ENCODE peak calls at places on chromosomes 11 and 22, in ten cellular contexts. One of them, this sample, is unnamed. For H3K9me3, the result is how much of the 10 kb centered on the place peaks cover.

GRCh38 chr11:37322333-37323194 is 724.5 kb upstream of the RAG2 start:
- DNase-seq in colonic mucosa: no peak
- DNase-seq in adrenal gland: no peak
- DNase-seq in lower lobe of right lung: no peak
- DNase-seq in left ventricle myocardium inferior: no peak
- DNase-seq in MM.1S: no peak
- DNase-seq in A673: no peak
- DNase-seq in breast epithelium: no peak
- DNase-seq in IMR-90: no peak
- DNase-seq in heart right ventricle: no peak
- DNase-seq in this sample: peak

GRCh38 chr11:111325259-111325658 is 26.9 kb downstream of the POU2AF3 start:
- DNase-seq in lower lobe of right lung: no peak
- DNase-seq in breast epithelium: no peak
- DNase-seq in A673: no peak
- DNase-seq in colonic mucosa: no peak
- DNase-seq in heart right ventricle: no peak
- DNase-seq in IMR-90: no peak
- DNase-seq in adrenal gland: no peak
- DNase-seq in MM.1S: no peak
- DNase-seq in left ventricle myocardium inferior: no peak
- DNase-seq in this sample: no peak

GRCh38 chr22:43919106-43919965 is 4.3 kb upstream of the PNPLA3 start:
- DNase-seq in A673: no peak
- DNase-seq in lower lobe of right lung: no peak
- DNase-seq in breast epithelium: peak
- DNase-seq in left ventricle myocardium inferior: no peak
- DNase-seq in MM.1S: no peak
- DNase-seq in heart right ventricle: no peak
- DNase-seq in IMR-90: peak
- DNase-seq in adrenal gland: no peak
- DNase-seq in colonic mucosa: no peak
- DNase-seq in this sample: peak

GRCh38 chr11:94129505-94130335 is 1.1 kb downstream of the PANX1 start:
- DNase-seq in lower lobe of right lung: no peak
- DNase-seq in IMR-90: peak
- DNase-seq in MM.1S: no peak
- DNase-seq in A673: peak
- DNase-seq in adrenal gland: no peak
- DNase-seq in colonic mucosa: peak
- DNase-seq in breast epithelium: peak
- DNase-seq in left ventricle myocardium inferior: no peak
- DNase-seq in heart right ventricle: peak
- DNase-seq in this sample: peak

GRCh38 chr22:32971252-32971651 is 86.9 kb downstream of the SYN3 start:
- DNase-seq in A673: no peak
- DNase-seq in MM.1S: no peak
- DNase-seq in colonic mucosa: no peak
- DNase-seq in lower lobe of right lung: no peak
- DNase-seq in breast epithelium: no peak
- DNase-seq in left ventricle myocardium inferior: no peak
- DNase-seq in heart right ventricle: no peak
- DNase-seq in IMR-90: no peak
- DNase-seq in adrenal gland: no peak
- DNase-seq in this sample: no peak

GRCh38 chr11:62544521-62545436 is 1.8 kb downstream of the AHNAK start:
- DNase-seq in colonic mucosa: peak
- DNase-seq in MM.1S: no peak
- DNase-seq in breast epithelium: no peak
- DNase-seq in IMR-90: no peak
- DNase-seq in A673: peak
- DNase-seq in lower lobe of right lung: no peak
- DNase-seq in heart right ventricle: peak
- DNase-seq in left ventricle myocardium inferior: peak
- DNase-seq in adrenal gland: no peak
- DNase-seq in this sample: peak

GRCh38 chr11:115874843-115875242 is 370.6 kb upstream of the CADM1 start:
- DNase-seq in MM.1S: no peak
- DNase-seq in IMR-90: no peak
- DNase-seq in breast epithelium: no peak
- DNase-seq in lower lobe of right lung: no peak
- DNase-seq in left ventricle myocardium inferior: no peak
- DNase-seq in adrenal gland: no peak
- DNase-seq in colonic mucosa: no peak
- DNase-seq in A673: no peak
- DNase-seq in heart right ventricle: no peak
- DNase-seq in this sample: no peak

GRCh38 chr11:63567044-63567840 is 4.1 kb upstream of the PLAAT2 start:
- DNase-seq in MM.1S: peak
- DNase-seq in lower lobe of right lung: no peak
- DNase-seq in IMR-90: peak
- DNase-seq in heart right ventricle: peak
- DNase-seq in A673: peak
- DNase-seq in left ventricle myocardium inferior: no peak
- DNase-seq in breast epithelium: peak
- DNase-seq in adrenal gland: no peak
- DNase-seq in colonic mucosa: peak
- DNase-seq in this sample: peak

GRCh38 chr11:64870176-64870892 is 8.1 kb downstream of the EHD1 start:
- DNase-seq in heart right ventricle: no peak
- DNase-seq in IMR-90: peak
- DNase-seq in MM.1S: no peak
- DNase-seq in lower lobe of right lung: no peak
- DNase-seq in breast epithelium: no peak
- DNase-seq in A673: no peak
- DNase-seq in colonic mucosa: no peak
- DNase-seq in left ventricle myocardium inferior: no peak
- DNase-seq in adrenal gland: peak
- DNase-seq in this sample: peak

GRCh38 chr11:115527534-115528125 is 23.4 kb upstream of the CADM1 start:
- DNase-seq in IMR-90: no peak
- DNase-seq in MM.1S: no peak
- DNase-seq in colonic mucosa: peak
- DNase-seq in lower lobe of right lung: no peak
- DNase-seq in left ventricle myocardium inferior: no peak
- DNase-seq in breast epithelium: peak
- DNase-seq in heart right ventricle: no peak
- DNase-seq in A673: no peak
- DNase-seq in adrenal gland: no peak
- DNase-seq in this sample: no peak

GRCh38 chr11:129023968-129024676 is 81.5 kb upstream of the TP53AIP1 start:
- DNase-seq in A673: peak
- DNase-seq in lower lobe of right lung: peak
- DNase-seq in IMR-90: peak
- DNase-seq in MM.1S: peak
- DNase-seq in heart right ventricle: no peak
- DNase-seq in left ventricle myocardium inferior: no peak
- DNase-seq in breast epithelium: peak
- DNase-seq in colonic mucosa: peak
- DNase-seq in adrenal gland: no peak
- DNase-seq in this sample: peak

GRCh38 chr22:49366437-49366836 is 461.2 kb downstream of the BRD1 start:
- DNase-seq in adrenal gland: no peak
- DNase-seq in colonic mucosa: no peak
- DNase-seq in A673: no peak
- DNase-seq in breast epithelium: no peak
- DNase-seq in heart right ventricle: no peak
- DNase-seq in left ventricle myocardium inferior: no peak
- DNase-seq in lower lobe of right lung: no peak
- DNase-seq in MM.1S: no peak
- DNase-seq in IMR-90: no peak
- DNase-seq in this sample: no peak
- H3K9me3 ChIP-seq in adrenal gland: under half
- H3K9me3 ChIP-seq in colonic mucosa: under half
- H3K9me3 ChIP-seq in A673: under half
- H3K9me3 ChIP-seq in breast epithelium: under half
- H3K9me3 ChIP-seq in heart right ventricle: under half
- H3K9me3 ChIP-seq in left ventricle myocardium inferior: under half
- H3K9me3 ChIP-seq in lower lobe of right lung: under half
- H3K9me3 ChIP-seq in MM.1S: under half
- H3K9me3 ChIP-seq in IMR-90: half or more
- H3K9me3 ChIP-seq in this sample: under half

DNA sequence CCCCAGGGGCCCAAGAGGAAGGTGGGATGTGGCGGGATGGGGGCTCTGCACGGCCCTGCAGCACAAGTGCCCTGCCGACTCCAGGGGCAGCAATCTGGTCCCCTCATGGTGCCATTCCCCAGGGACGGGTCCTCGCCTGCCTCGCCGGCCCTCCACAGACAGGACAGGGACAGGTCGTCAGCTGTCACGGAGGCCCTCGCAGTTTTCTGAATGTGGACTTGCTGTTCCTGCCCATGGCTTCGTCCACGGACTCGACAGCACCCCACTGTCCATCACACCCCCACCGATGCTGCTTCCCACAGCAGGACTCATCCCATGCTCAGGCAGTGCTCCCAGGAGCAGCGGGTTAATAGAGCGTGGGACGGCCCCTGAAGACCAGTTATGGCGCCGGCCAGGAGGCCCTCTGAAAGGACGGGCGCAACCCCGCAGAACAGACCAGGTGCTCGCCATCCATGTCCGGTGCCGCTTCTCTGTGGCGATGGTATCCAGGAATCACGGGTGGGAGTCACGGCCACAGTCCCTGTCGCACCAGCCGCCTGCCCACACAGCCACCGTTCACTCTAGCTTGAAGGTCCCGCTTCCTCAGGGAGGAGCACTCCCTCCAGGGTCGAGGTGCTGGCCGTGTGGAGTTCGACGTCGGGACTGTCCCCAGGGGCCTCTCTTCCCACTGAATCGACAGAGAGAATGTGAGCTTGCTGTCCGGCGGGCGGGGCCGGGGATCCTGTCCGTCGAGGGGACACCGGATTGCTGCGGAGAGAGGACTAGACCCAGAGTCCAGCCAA is 18.5 kb upstream of the MUC2 start:
- DNase-seq in IMR-90: no peak
- DNase-seq in adrenal gland: peak
- DNase-seq in MM.1S: no peak
- DNase-seq in lower lobe of right lung: peak
- DNase-seq in colonic mucosa: no peak
- DNase-seq in breast epithelium: no peak
- DNase-seq in heart right ventricle: no peak
- DNase-seq in left ventricle myocardium inferior: no peak
- DNase-seq in A673: no peak
- DNase-seq in this sample: no peak
- TF ChIP-seq CTCF in IMR-90: no peak
- TF ChIP-seq CTCF in adrenal gland: no peak
- TF ChIP-seq CTCF in MM.1S: no peak
- TF ChIP-seq CTCF in lower lobe of right lung: no peak
- TF ChIP-seq CTCF in colonic mucosa: no peak
- TF ChIP-seq CTCF in breast epithelium: no peak
- TF ChIP-seq CTCF in heart right ventricle: no peak
- TF ChIP-seq CTCF in left ventricle myocardium inferior: no peak
- TF ChIP-seq CTCF in A673: no peak
- TF ChIP-seq CTCF in this sample: no peak

DNA sequence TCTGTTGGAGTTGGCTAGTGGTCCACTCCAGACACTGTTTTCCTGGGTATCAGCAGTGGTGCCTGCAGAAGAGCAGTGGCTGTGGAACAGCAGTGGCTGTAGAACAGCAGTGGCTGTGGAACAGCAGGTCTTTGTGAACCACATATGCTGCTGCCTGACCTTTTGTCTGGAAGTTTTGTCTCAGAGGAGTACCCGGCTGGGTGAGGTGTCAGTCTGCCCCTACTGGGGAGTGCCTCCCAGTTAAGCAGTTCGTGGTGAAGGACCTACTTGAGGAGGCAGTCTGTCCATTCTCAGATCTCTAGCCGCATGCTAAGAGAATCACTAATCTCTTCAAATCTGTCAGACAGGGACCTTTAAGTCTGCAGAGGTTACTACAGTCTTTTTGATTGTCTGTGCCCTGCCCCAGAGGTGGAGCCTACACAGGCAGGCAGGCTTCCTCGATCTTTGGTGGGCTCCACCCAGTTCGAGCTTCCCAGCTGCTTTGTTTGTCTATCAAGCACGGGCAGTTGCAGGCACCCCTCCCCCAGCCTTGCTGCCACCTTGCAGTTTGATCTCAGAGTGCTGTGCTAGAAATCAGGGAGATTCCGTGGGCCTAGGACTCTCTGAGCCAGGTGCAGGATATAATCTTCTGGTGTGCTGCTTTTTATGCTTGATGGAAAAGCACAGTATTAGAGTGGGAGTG is 89.1 kb upstream of the TRIM48 start:
- DNase-seq in lower lobe of right lung: no peak
- DNase-seq in colonic mucosa: no peak
- DNase-seq in breast epithelium: no peak
- DNase-seq in left ventricle myocardium inferior: no peak
- DNase-seq in adrenal gland: no peak
- DNase-seq in heart right ventricle: no peak
- DNase-seq in IMR-90: no peak
- DNase-seq in MM.1S: no peak
- DNase-seq in A673: no peak
- DNase-seq in this sample: no peak
- H3K9me3 ChIP-seq in lower lobe of right lung: under half
- H3K9me3 ChIP-seq in colonic mucosa: under half
- H3K9me3 ChIP-seq in breast epithelium: half or more
- H3K9me3 ChIP-seq in left ventricle myocardium inferior: half or more
- H3K9me3 ChIP-seq in adrenal gland: under half
- H3K9me3 ChIP-seq in heart right ventricle: under half
- H3K9me3 ChIP-seq in IMR-90: under half
- H3K9me3 ChIP-seq in MM.1S: under half
- H3K9me3 ChIP-seq in A673: under half
- H3K9me3 ChIP-seq in this sample: under half

DNA sequence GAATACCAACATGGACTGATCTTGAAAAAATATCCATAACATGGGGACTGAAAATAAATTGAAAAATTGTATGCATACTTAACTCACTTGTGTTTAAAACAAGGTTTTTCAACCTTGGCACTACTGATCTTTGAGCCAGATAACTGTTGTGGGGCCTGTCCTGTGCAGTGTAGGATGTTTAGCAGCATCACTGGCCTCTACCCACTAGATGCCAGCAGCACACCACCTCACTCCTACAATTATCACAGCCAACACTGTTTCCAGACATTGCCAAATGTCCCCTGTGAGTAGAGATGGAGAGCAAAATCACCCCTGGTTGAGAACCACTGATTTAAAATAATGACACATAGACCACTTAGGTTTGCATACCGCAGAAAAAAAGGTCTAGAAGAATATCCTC is 45.0 kb upstream of the SLC1A2 start:
- DNase-seq in MM.1S: no peak
- DNase-seq in adrenal gland: no peak
- DNase-seq in left ventricle myocardium inferior: no peak
- DNase-seq in heart right ventricle: no peak
- DNase-seq in A673: peak
- DNase-seq in lower lobe of right lung: no peak
- DNase-seq in IMR-90: no peak
- DNase-seq in breast epithelium: no peak
- DNase-seq in colonic mucosa: no peak
- DNase-seq in this sample: peak
- TF ChIP-seq CTCF in MM.1S: no peak
- TF ChIP-seq CTCF in adrenal gland: no peak
- TF ChIP-seq CTCF in left ventricle myocardium inferior: no peak
- TF ChIP-seq CTCF in heart right ventricle: no peak
- TF ChIP-seq CTCF in A673: peak
- TF ChIP-seq CTCF in lower lobe of right lung: no peak
- TF ChIP-seq CTCF in IMR-90: peak
- TF ChIP-seq CTCF in breast epithelium: no peak
- TF ChIP-seq CTCF in colonic mucosa: no peak
- TF ChIP-seq CTCF in this sample: peak

DNA sequence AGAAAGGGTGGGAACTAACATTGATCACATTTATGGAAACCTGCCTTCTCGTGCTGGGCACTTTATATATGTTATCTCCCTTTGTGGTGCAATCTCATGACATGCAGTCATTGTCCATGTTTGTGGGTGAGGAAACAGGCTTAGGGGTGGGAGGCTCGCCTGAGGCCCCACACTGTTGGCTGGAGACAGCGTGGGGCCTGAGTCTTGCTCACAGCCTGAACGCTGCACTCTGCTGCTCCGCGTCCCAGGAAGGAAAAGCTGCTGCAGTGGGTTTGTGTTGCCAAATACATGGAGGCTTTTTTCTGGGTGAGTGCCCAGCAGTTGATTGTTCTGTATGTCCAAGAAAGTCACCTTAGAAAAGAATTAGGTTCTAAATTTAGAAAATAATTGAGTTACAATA is 24.8 kb downstream of the IGHMBP2 start:
- DNase-seq in adrenal gland: no peak
- DNase-seq in MM.1S: no peak
- DNase-seq in colonic mucosa: no peak
- DNase-seq in breast epithelium: no peak
- DNase-seq in heart right ventricle: peak
- DNase-seq in left ventricle myocardium inferior: no peak
- DNase-seq in IMR-90: no peak
- DNase-seq in lower lobe of right lung: no peak
- DNase-seq in A673: no peak
- DNase-seq in this sample: no peak
- H3K9me3 ChIP-seq in adrenal gland: under half
- H3K9me3 ChIP-seq in MM.1S: under half
- H3K9me3 ChIP-seq in colonic mucosa: under half
- H3K9me3 ChIP-seq in breast epithelium: under half
- H3K9me3 ChIP-seq in heart right ventricle: under half
- H3K9me3 ChIP-seq in left ventricle myocardium inferior: under half
- H3K9me3 ChIP-seq in IMR-90: under half
- H3K9me3 ChIP-seq in lower lobe of right lung: under half
- H3K9me3 ChIP-seq in A673: under half
- H3K9me3 ChIP-seq in this sample: under half

This sample was measured in PC-3.